ENCODE peak calls at places on chromosomes 16 and 17, in five cellular contexts. P, Q, S, T and B are unnamed samples.

GRCh38 chr17:40364121-40364861 is at the start of gene GJD3:
- DNase-seq in P (no peak), Q (peak), S (no peak), T (no peak), B (no peak)

GRCh38 chr17:51044964-51045363 is 75.7 kb downstream of the SPAG9 start:
- DNase-seq in P (no peak), Q (no peak), S (no peak), T (no peak), B (no peak)

GRCh38 chr17:42845918-42846593 is 1.7 kb downstream of the AOC2 start:
- DNase-seq in P (no peak), Q (no peak), S (no peak), T (no peak), B (no peak)

GRCh38 chr16:55479560-55480197 is 681 bp downstream of the MMP2 start:
- DNase-seq in P (no peak), Q (no peak), S (no peak), T (no peak), B (no peak)

GRCh38 chr17:5526821-5527598 is 40.6 kb downstream of the MIS12 start:
- DNase-seq in P (peak), Q (peak), S (no peak), T (peak), B (peak)

GRCh38 chr17:1312261-1312870 is 32.9 kb downstream of the TRARG1 start:
- DNase-seq in P (no peak), Q (no peak), S (no peak), T (peak), B (no peak)

GRCh38 chr17:16516594-16517018 is 24.6 kb upstream of the LRRC75A start:
- DNase-seq in P (peak), Q (no peak), S (peak), T (peak), B (peak)

GRCh38 chr17:7208754-7209460 is 10.7 kb downstream of the DLG4 start:
- DNase-seq in P (no peak), Q (no peak), S (no peak), T (no peak), B (no peak)

GRCh38 chr17:12789075-12789975 is at the start of gene ARHGAP44:
- DNase-seq in P (peak), Q (peak), S (no peak), T (peak), B (peak)

GRCh38 chr17:66689192-66689591 is 145.7 kb upstream of the CACNG5 start:
- DNase-seq in P (no peak), Q (no peak), S (no peak), T (no peak), B (no peak)

GRCh38 chr17:57016764-57017116 is 38.8 kb downstream of the SCPEP1 start:
- DNase-seq in P (peak), Q (no peak), S (no peak), T (no peak), B (no peak)

GRCh38 chr16:88287219-88287618 is 95.5 kb upstream of the ZNF469 start:
- DNase-seq in P (no peak), Q (no peak), S (no peak), T (peak), B (no peak)
- TF ChIP-seq CTCF in P (peak), Q (peak), S (no peak), T (peak), B (peak)

DNA sequence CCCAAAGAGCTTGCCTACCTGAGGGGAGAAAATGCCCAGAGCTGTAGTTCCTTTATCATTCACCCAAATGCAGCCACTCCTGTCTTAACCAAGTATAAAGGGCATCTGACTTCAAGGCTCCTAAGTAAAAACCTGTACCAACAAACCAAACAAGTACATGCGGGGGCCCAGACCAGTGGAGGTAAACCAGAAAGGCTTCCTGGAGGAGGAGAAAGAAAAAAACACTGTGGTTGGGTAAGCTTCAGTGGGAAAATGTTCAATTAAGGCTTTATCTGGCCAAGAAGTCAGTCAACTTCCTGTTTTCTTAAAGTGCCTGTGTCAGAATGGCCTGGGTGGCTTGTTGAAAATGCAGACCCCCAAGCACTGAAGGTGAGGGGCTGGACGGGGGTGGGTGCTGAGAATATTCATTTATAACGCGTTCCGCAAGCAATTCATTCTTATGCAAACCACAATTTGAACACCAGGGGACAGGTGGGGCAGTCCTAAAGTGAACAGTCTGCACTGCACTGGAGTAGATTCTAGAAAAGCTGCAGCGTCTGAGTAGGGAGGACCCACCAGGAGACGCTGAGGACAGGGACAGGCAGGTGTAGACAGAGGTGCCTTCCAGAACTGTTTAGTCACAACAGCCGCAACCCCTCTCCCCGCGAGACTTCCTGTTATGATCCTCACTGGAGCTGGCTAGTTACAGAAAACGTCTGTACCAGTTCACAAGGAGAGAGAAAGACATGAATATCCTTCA is 467.1 kb downstream of the SOX9 start:
- DNase-seq in P (peak), Q (no peak), S (no peak), T (peak), B (no peak)
- TF ChIP-seq CTCF in P (no peak), Q (no peak), S (no peak), T (peak), B (no peak)

GRCh38 chr17:30716461-30717289 is 107.8 kb downstream of the CRLF3 start:
- DNase-seq in P (no peak), Q (peak), S (no peak), T (no peak), B (no peak)
- TF ChIP-seq CTCF in P (peak), Q (no peak), S (no peak), T (no peak), B (peak)

GRCh38 chr17:78839173-78839761 is 1.3 kb downstream of the USP36 start:
- DNase-seq in P (peak), Q (no peak), S (no peak), T (no peak), B (no peak)
- TF ChIP-seq CTCF in P (no peak), Q (no peak), S (no peak), T (no peak), B (no peak)